ENCODE peak calls at places on chromosome 9, in nine cellular contexts. One of them, this sample, is unnamed.

GRCh38 chr9:74942801-74943200 is 9.9 kb downstream of the C9orf40 start:
- DNase-seq in adrenal gland: no peak
- DNase-seq in fibroblast of pulmonary artery: peak
- DNase-seq in cardiac muscle cell: no peak
- DNase-seq in RWPE1: no peak
- DNase-seq in gastrocnemius medialis: no peak
- DNase-seq in AG04450: no peak
- DNase-seq in lung: no peak
- DNase-seq in PC-9: no peak
- DNase-seq in this sample: no peak

GRCh38 chr9:91726406-91727100 is 223.5 kb downstream of the ROR2 start:
- DNase-seq in adrenal gland: no peak
- DNase-seq in fibroblast of pulmonary artery: no peak
- DNase-seq in cardiac muscle cell: no peak
- DNase-seq in RWPE1: no peak
- DNase-seq in gastrocnemius medialis: no peak
- DNase-seq in AG04450: no peak
- DNase-seq in lung: no peak
- DNase-seq in PC-9: no peak
- DNase-seq in this sample: no peak

GRCh38 chr9:91659529-91660294 is 236.1 kb upstream of the NFIL3 start:
- DNase-seq in adrenal gland: no peak
- DNase-seq in fibroblast of pulmonary artery: peak
- DNase-seq in cardiac muscle cell: peak
- DNase-seq in RWPE1: peak
- DNase-seq in gastrocnemius medialis: no peak
- DNase-seq in AG04450: peak
- DNase-seq in lung: no peak
- DNase-seq in PC-9: no peak
- DNase-seq in this sample: no peak

GRCh38 chr9:34381323-34381722 is 4.6 kb upstream of the MYORG start:
- DNase-seq in adrenal gland: no peak
- DNase-seq in fibroblast of pulmonary artery: no peak
- DNase-seq in cardiac muscle cell: no peak
- DNase-seq in RWPE1: no peak
- DNase-seq in gastrocnemius medialis: no peak
- DNase-seq in AG04450: no peak
- DNase-seq in lung: no peak
- DNase-seq in PC-9: no peak
- DNase-seq in this sample: no peak

GRCh38 chr9:92620870-92621269 is 49.1 kb downstream of the IPPK start:
- DNase-seq in adrenal gland: no peak
- DNase-seq in fibroblast of pulmonary artery: no peak
- DNase-seq in cardiac muscle cell: no peak
- DNase-seq in RWPE1: no peak
- DNase-seq in gastrocnemius medialis: no peak
- DNase-seq in AG04450: no peak
- DNase-seq in lung: no peak
- DNase-seq in PC-9: no peak
- DNase-seq in this sample: no peak

GRCh38 chr9:89954229-89954628 is 349.4 kb downstream of the GADD45G start:
- DNase-seq in adrenal gland: no peak
- DNase-seq in fibroblast of pulmonary artery: no peak
- DNase-seq in cardiac muscle cell: no peak
- DNase-seq in RWPE1: no peak
- DNase-seq in gastrocnemius medialis: no peak
- DNase-seq in AG04450: no peak
- DNase-seq in lung: no peak
- DNase-seq in PC-9: no peak
- DNase-seq in this sample: no peak

GRCh38 chr9:77887660-77888059 is 144.0 kb downstream of the GNAQ start:
- DNase-seq in adrenal gland: no peak
- DNase-seq in fibroblast of pulmonary artery: no peak
- DNase-seq in cardiac muscle cell: no peak
- DNase-seq in RWPE1: no peak
- DNase-seq in gastrocnemius medialis: no peak
- DNase-seq in AG04450: no peak
- DNase-seq in lung: no peak
- DNase-seq in PC-9: peak
- DNase-seq in this sample: no peak

GRCh38 chr9:99828054-99828416 is 6.3 kb downstream of the NR4A3 start:
- DNase-seq in adrenal gland: peak
- DNase-seq in fibroblast of pulmonary artery: no peak
- DNase-seq in cardiac muscle cell: no peak
- DNase-seq in RWPE1: no peak
- DNase-seq in gastrocnemius medialis: no peak
- DNase-seq in AG04450: no peak
- DNase-seq in lung: no peak
- DNase-seq in PC-9: no peak
- DNase-seq in this sample: no peak

DNA sequence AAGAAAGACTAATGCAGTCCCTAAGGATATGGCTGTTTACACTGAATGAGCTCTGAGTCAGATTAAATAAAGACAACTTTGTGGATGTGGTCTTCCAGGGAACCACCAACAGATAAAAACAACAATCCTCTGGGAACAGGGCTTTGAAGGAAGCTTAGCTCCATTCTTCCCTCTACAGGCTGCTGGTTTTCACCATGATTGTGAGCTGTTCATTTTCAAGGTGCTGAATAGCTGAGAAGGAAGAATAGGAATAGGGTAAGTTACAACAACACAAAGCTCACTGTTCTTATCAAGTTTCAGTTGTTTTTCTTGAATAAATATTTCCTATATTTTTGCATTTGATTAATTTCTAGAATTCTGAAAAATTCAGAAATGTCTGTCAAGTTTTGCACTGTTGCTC is 25.9 kb upstream of the PTAR1 start:
- DNase-seq in adrenal gland: no peak
- DNase-seq in fibroblast of pulmonary artery: peak
- DNase-seq in cardiac muscle cell: peak
- DNase-seq in RWPE1: peak
- DNase-seq in gastrocnemius medialis: no peak
- DNase-seq in AG04450: peak
- DNase-seq in lung: no peak
- DNase-seq in PC-9: no peak
- DNase-seq in this sample: no peak
- TF ChIP-seq CTCF in adrenal gland: no peak
- TF ChIP-seq CTCF in fibroblast of pulmonary artery: peak
- TF ChIP-seq CTCF in cardiac muscle cell: peak
- TF ChIP-seq CTCF in RWPE1: no peak
- TF ChIP-seq CTCF in gastrocnemius medialis: no peak
- TF ChIP-seq CTCF in AG04450: peak
- TF ChIP-seq CTCF in lung: no peak
- TF ChIP-seq CTCF in PC-9: no peak
- TF ChIP-seq CTCF in this sample: no peak

DNA sequence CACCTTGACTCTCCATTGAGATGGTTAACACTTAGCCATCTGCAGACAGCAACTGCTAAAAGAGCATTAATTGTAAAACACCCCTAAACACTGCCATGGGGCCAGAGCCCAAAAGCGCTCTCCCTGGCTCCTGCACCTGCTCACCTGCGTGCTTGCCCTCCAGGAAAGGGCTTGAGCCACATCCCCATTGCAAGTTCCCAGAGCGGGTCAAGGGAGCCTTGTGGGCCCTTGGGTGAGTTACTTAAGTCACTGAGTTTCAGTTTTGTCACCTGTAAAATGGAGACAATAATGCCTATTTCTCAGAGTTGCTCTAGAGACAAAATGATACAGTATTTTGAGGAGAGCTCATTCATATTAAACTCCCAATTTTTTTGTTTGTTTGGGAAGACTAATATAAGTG is 967.8 kb downstream of the PTPRD start:
- DNase-seq in adrenal gland: no peak
- DNase-seq in fibroblast of pulmonary artery: no peak
- DNase-seq in cardiac muscle cell: no peak
- DNase-seq in RWPE1: no peak
- DNase-seq in gastrocnemius medialis: no peak
- DNase-seq in AG04450: no peak
- DNase-seq in lung: no peak
- DNase-seq in PC-9: no peak
- DNase-seq in this sample: no peak
- TF ChIP-seq CTCF in adrenal gland: no peak
- TF ChIP-seq CTCF in fibroblast of pulmonary artery: no peak
- TF ChIP-seq CTCF in cardiac muscle cell: no peak
- TF ChIP-seq CTCF in RWPE1: no peak
- TF ChIP-seq CTCF in gastrocnemius medialis: no peak
- TF ChIP-seq CTCF in AG04450: no peak
- TF ChIP-seq CTCF in lung: no peak
- TF ChIP-seq CTCF in PC-9: no peak
- TF ChIP-seq CTCF in this sample: no peak

DNA sequence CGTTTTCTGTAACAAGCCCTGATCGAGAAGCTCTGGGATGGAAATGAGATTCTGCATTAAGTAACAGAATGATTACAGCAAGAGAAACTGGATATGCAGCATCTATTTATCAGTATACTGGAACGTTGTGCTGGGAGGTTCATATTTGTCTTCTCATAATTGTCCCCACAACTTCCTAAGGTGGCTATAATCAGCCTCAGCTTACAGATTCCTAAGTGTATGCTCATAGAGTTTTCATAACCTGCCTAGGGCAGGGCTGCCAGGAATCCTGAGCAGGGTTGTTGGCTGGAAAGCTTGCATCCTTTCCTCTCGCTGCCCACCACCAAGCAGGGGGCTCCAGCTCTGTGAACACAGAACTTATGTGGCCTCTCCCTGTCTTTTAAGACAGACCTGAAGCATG is 70.2 kb downstream of the FNBP1 start:
- DNase-seq in adrenal gland: no peak
- DNase-seq in fibroblast of pulmonary artery: no peak
- DNase-seq in cardiac muscle cell: no peak
- DNase-seq in RWPE1: no peak
- DNase-seq in gastrocnemius medialis: no peak
- DNase-seq in AG04450: no peak
- DNase-seq in lung: no peak
- DNase-seq in PC-9: peak
- DNase-seq in this sample: no peak
- TF ChIP-seq CTCF in adrenal gland: no peak
- TF ChIP-seq CTCF in fibroblast of pulmonary artery: no peak
- TF ChIP-seq CTCF in cardiac muscle cell: no peak
- TF ChIP-seq CTCF in RWPE1: no peak
- TF ChIP-seq CTCF in gastrocnemius medialis: no peak
- TF ChIP-seq CTCF in AG04450: no peak
- TF ChIP-seq CTCF in lung: no peak
- TF ChIP-seq CTCF in PC-9: no peak
- TF ChIP-seq CTCF in this sample: no peak

DNA sequence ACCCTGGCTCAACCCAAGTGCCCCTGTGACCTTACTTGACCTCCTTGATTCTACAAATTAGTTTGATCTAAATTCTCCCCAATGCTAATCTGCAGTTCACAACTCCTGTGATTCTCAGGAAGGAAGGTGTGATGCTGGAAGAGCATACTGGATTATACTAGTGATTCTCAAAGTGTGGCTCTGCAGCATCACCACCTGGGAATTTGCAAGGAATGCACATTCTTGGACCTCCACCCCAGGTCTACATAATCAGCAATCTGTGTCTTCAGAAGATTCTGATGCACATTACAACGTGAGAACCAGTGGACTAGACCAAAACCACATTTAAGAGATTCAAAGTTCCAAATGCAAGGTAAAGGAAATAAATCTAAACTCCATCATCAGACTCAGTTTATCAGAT is 198.6 kb downstream of the AGTPBP1 start:
- DNase-seq in adrenal gland: no peak
- DNase-seq in fibroblast of pulmonary artery: no peak
- DNase-seq in cardiac muscle cell: no peak
- DNase-seq in RWPE1: no peak
- DNase-seq in gastrocnemius medialis: no peak
- DNase-seq in AG04450: no peak
- DNase-seq in lung: no peak
- DNase-seq in PC-9: no peak
- DNase-seq in this sample: no peak
- TF ChIP-seq CTCF in adrenal gland: no peak
- TF ChIP-seq CTCF in fibroblast of pulmonary artery: no peak
- TF ChIP-seq CTCF in cardiac muscle cell: no peak
- TF ChIP-seq CTCF in RWPE1: no peak
- TF ChIP-seq CTCF in gastrocnemius medialis: no peak
- TF ChIP-seq CTCF in AG04450: no peak
- TF ChIP-seq CTCF in lung: no peak
- TF ChIP-seq CTCF in PC-9: no peak
- TF ChIP-seq CTCF in this sample: no peak

GRCh38 chr9:130682490-130683121 is 11.0 kb upstream of the EXOSC2 start:
- DNase-seq in adrenal gland: peak
- DNase-seq in fibroblast of pulmonary artery: peak
- DNase-seq in cardiac muscle cell: peak
- DNase-seq in RWPE1: peak
- DNase-seq in gastrocnemius medialis: peak
- DNase-seq in AG04450: no peak
- DNase-seq in lung: peak
- DNase-seq in PC-9: peak
- DNase-seq in this sample: peak
- TF ChIP-seq CTCF in adrenal gland: peak
- TF ChIP-seq CTCF in fibroblast of pulmonary artery: peak
- TF ChIP-seq CTCF in cardiac muscle cell: peak
- TF ChIP-seq CTCF in RWPE1: peak
- TF ChIP-seq CTCF in gastrocnemius medialis: peak
- TF ChIP-seq CTCF in AG04450: peak
- TF ChIP-seq CTCF in lung: peak
- TF ChIP-seq CTCF in PC-9: peak
- TF ChIP-seq CTCF in this sample: peak